ENCODE peak calls at places on chromosomes 5 and 9, in seven cellular contexts. P is IMR-90, O is upper lobe of right lung, Y is stomach, L is GM23248, B is uterus, I is SJCRH30. J is an unnamed sample. For H3K4me1, the result is how much of the 10 kb centered on the place peaks cover.

GRCh38 chr9:130689937-130690700 is 3.5 kb upstream of the EXOSC2 start:
- DNase-seq in P (peak), Y (peak), O (no peak), I (peak), L (peak), B (peak), J (peak)

GRCh38 chr5:7754997-7755596 is 95.8 kb downstream of the CFAP90 start:
- DNase-seq in O (peak), I (peak), L (peak), P (peak), B (no peak), Y (peak), J (peak)

GRCh38 chr5:104652271-104652861 is 1089.8 kb upstream of the NUDT12 start:
- DNase-seq in I (peak), P (no peak), O (no peak), Y (no peak), L (no peak), B (no peak), J (peak)

GRCh38 chr9:69121155-69122085 is 52.7 kb upstream of the TJP2 start:
- DNase-seq in I (peak), Y (peak), B (no peak), O (peak), L (peak), P (peak), J (peak)

GRCh38 chr5:39446231-39446630 is 21.5 kb upstream of the DAB2 start:
- DNase-seq in O (no peak), B (no peak), P (no peak), Y (no peak), I (no peak), L (peak), J (no peak)

GRCh38 chr5:116575635-116576042 is 1.0 kb upstream of the SEMA6A start:
- DNase-seq in Y (no peak), L (peak), B (no peak), O (peak), P (no peak), I (no peak), J (peak)

GRCh38 chr5:68884144-68884754 is 209.6 kb upstream of the SLC30A5 start:
- DNase-seq in O (no peak), Y (no peak), P (no peak), B (no peak), L (no peak), I (no peak), J (no peak)

GRCh38 chr9:115396071-115396529 is 278.1 kb upstream of the TNC start:
- DNase-seq in P (peak), Y (no peak), B (no peak), L (no peak), I (no peak), O (no peak), J (no peak)

GRCh38 chr5:66960373-66961137 is 236.0 kb downstream of the CD180 start:
- DNase-seq in L (peak), O (no peak), B (no peak), Y (peak), P (peak), I (no peak), J (peak)

GRCh38 chr5:122156724-122157325 is 27.5 kb downstream of the ZNF474 start:
- DNase-seq in I (peak), Y (no peak), O (no peak), P (peak), B (no peak), L (peak), J (peak)

DNA sequence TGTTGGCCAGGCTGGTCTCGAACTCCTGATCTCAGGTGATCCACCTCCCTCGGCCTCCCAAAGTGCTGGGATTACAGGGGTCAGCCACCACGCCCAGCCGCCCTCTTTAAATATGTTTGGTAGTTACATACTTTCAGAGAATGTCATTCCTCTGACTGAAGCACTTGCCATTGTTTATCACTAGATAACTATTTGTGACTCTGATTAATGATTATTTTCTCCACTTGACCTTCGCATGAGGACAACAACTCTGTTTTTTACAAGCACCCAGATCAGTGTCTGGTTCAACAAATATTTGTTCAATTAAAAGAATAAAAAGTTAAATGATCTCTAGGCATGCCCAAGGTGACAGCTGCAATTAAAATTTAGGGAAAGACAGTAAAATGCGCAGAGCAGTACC is 56.2 kb downstream of the CLINT1 start:
- DNase-seq in Y (no peak), P (no peak), B (no peak), L (no peak), O (no peak), I (no peak), J (no peak)
- H3K4me1 ChIP-seq in Y (under half), P (under half), B (under half), L (under half), O (under half), I (under half), J (under half)

GRCh38 chr9:114058688-114059046 is 19.4 kb downstream of the AMBP start:
- DNase-seq in B (no peak), L (no peak), P (no peak), I (no peak), O (peak), Y (no peak), J (no peak)

GRCh38 chr9:114057161-114057560 is 20.9 kb downstream of the AMBP start:
- DNase-seq in Y (no peak), L (no peak), P (no peak), B (no peak), O (peak), I (no peak), J (no peak)

GRCh38 chr9:114054191-114054690 is 23.9 kb downstream of the AMBP start:
- DNase-seq in Y (no peak), B (peak), O (peak), L (no peak), P (no peak), I (no peak), J (no peak)

GRCh38 chr9:114055061-114055460 is 23.0 kb downstream of the AMBP start:
- DNase-seq in L (no peak), Y (no peak), I (no peak), O (peak), B (no peak), P (no peak), J (no peak)

GRCh38 chr9:114056527-114056926 is 21.6 kb downstream of the AMBP start:
- DNase-seq in B (no peak), P (no peak), O (peak), Y (no peak), L (no peak), I (no peak), J (no peak)
- H3K4me1 ChIP-seq in B (under half), P (under half), O (under half), Y (under half), L (under half), I (under half), J (under half)

GRCh38 chr5:98929123-98929981 is 545 bp upstream of the CHD1 start:
- DNase-seq in B (peak), I (peak), L (peak), P (peak), Y (peak), O (peak), J (peak)
- H3K4me1 ChIP-seq in B (under half), I (under half), L (under half), P (under half), Y (half or more), O (under half), J (under half)

GRCh38 chr5:172871982-172872381 is 37.9 kb downstream of the ERGIC1 start:
- DNase-seq in I (no peak), P (peak), B (no peak), Y (no peak), O (no peak), L (peak), J (no peak)

GRCh38 chr5:172874647-172875371 is 40.8 kb downstream of the ERGIC1 start:
- DNase-seq in L (no peak), O (no peak), P (no peak), B (no peak), Y (no peak), I (no peak), J (no peak)

GRCh38 chr5:172871561-172871960 is 37.5 kb downstream of the ERGIC1 start:
- DNase-seq in L (no peak), P (no peak), I (no peak), B (no peak), O (no peak), Y (no peak), J (no peak)

GRCh38 chr5:172873513-172873912 is 39.5 kb downstream of the ERGIC1 start:
- DNase-seq in L (no peak), Y (no peak), O (no peak), P (no peak), I (no peak), B (peak), J (no peak)

GRCh38 chr5:172872997-172873491 is 39.0 kb downstream of the ERGIC1 start:
- DNase-seq in I (no peak), B (peak), P (peak), Y (no peak), O (no peak), L (peak), J (no peak)
- H3K4me1 ChIP-seq in I (under half), B (under half), P (under half), Y (half or more), O (half or more), L (half or more), J (half or more)